ENCODE peak calls at places on chromosomes 6 and 20, in ten cellular contexts. J is hepatocyte; U is cardiac muscle cell; B is left ventricle myocardium inferior; V is H7; R is bronchial epithelial cell; S is K562; D is IMR-90; N is CD8-positive, alpha-beta T cell; Q is tibial artery. T is an unnamed sample. For H3K36me3, the result is how much of the 10 kb centered on the place peaks cover.

GRCh38 chr20:41034239-41034638 is 5.6 kb downstream of the TOP1 start:
- DNase-seq in S (peak), J (no peak), D (no peak), B (no peak), N (no peak), V (no peak), R (no peak), U (no peak), Q (no peak), T (no peak)

GRCh38 chr6:81487489-81487888 is 265.0 kb downstream of the TENT5A start:
- DNase-seq in S (no peak), R (no peak), B (peak), J (peak), V (no peak), N (no peak), Q (peak), U (no peak), D (peak), T (peak)

GRCh38 chr20:4775322-4776078 is 53.8 kb downstream of the PRND start:
- DNase-seq in J (no peak), V (no peak), D (no peak), B (no peak), U (no peak), Q (no peak), R (no peak), S (no peak), N (no peak), T (no peak)

GRCh38 chr6:2061880-2062279 is 183.5 kb downstream of the GMDS start:
- DNase-seq in B (no peak), V (no peak), N (no peak), D (no peak), Q (no peak), R (no peak), S (no peak), U (no peak), J (no peak), T (no peak)

GRCh38 chr6:156016186-156016976 is 560.7 kb upstream of the NOX3 start:
- DNase-seq in D (peak), U (no peak), N (no peak), S (no peak), V (no peak), B (no peak), Q (no peak), R (no peak), J (no peak), T (no peak)

GRCh38 chr20:53530440-53530839 is 63.2 kb downstream of the ZNF217 start:
- DNase-seq in D (no peak), B (no peak), J (no peak), U (no peak), S (no peak), Q (no peak), R (no peak), V (no peak), N (no peak), T (no peak)

GRCh38 chr6:155256122-155256795 is 7.6 kb upstream of the CLDN20 start:
- DNase-seq in J (no peak), V (no peak), S (no peak), N (no peak), U (no peak), R (no peak), Q (no peak), B (no peak), D (peak), T (peak)

GRCh38 chr6:37127961-37128862 is 41.7 kb upstream of the PIM1 start:
- DNase-seq in B (peak), J (peak), R (peak), D (peak), U (peak), Q (no peak), V (no peak), N (no peak), S (peak), T (peak)

GRCh38 chr6:22680950-22681349 is 111.6 kb downstream of the HDGFL1 start:
- DNase-seq in Q (no peak), D (no peak), V (no peak), B (no peak), U (no peak), J (no peak), N (no peak), R (no peak), S (no peak), T (no peak)

GRCh38 chr20:51034461-51034860 is 11.6 kb upstream of the KCNG1 start:
- DNase-seq in N (no peak), B (no peak), V (no peak), J (no peak), R (no peak), D (no peak), U (no peak), Q (no peak), S (no peak), T (no peak)

GRCh38 chr6:46989384-46989783 is 52.7 kb downstream of the ADGRF1 start:
- DNase-seq in V (no peak), S (no peak), U (no peak), B (no peak), R (no peak), J (no peak), Q (peak), D (no peak), N (no peak), T (no peak)

GRCh38 chr6:98292812-98293211 is 541.6 kb upstream of the POU3F2 start:
- DNase-seq in V (no peak), Q (no peak), R (no peak), B (no peak), D (no peak), N (no peak), J (no peak), U (no peak), S (no peak), T (no peak)

GRCh38 chr20:16128538-16129106 is 444.6 kb downstream of the KIF16B start:
- DNase-seq in S (no peak), B (no peak), U (no peak), V (no peak), J (no peak), Q (no peak), R (peak), D (no peak), N (no peak), T (no peak)

GRCh38 chr20:64080013-64080812 is at the start of gene OPRL1:
- DNase-seq in N (peak), S (no peak), B (no peak), U (no peak), R (no peak), D (no peak), Q (no peak), V (peak), J (no peak), T (no peak)

GRCh38 chr20:33578510-33578909 is 83.6 kb upstream of the C20orf144 start:
- DNase-seq in S (no peak), Q (no peak), N (no peak), D (peak), R (no peak), J (peak), B (no peak), V (no peak), U (no peak), T (no peak)

GRCh38 chr6:80316655-80317332 is 210.3 kb downstream of the BCKDHB start:
- DNase-seq in R (no peak), D (no peak), S (no peak), N (no peak), B (no peak), U (no peak), J (no peak), Q (no peak), V (no peak), T (no peak)

GRCh38 chr6:104711371-104711770 is 148.3 kb downstream of the HACE1 start:
- DNase-seq in D (peak), R (peak), V (no peak), N (no peak), S (no peak), J (peak), Q (no peak), U (no peak), B (no peak), T (no peak)

GRCh38 chr20:23482138-23482537 is 8.8 kb upstream of the CST8 start:
- DNase-seq in Q (no peak), U (no peak), R (no peak), D (no peak), B (no peak), J (no peak), V (no peak), N (no peak), S (no peak), T (no peak)

GRCh38 chr6:163867518-163868292 is 453.2 kb downstream of the QKI start:
- DNase-seq in B (no peak), V (peak), U (no peak), S (no peak), J (no peak), N (no peak), R (no peak), Q (no peak), D (no peak), T (peak)

GRCh38 chr20:21183722-21184121 is 57.8 kb downstream of the KIZ start:
- DNase-seq in N (no peak), S (no peak), V (no peak), U (no peak), B (no peak), Q (no peak), J (peak), D (peak), R (no peak), T (no peak)

GRCh38 chr20:51104960-51105460 is 82.1 kb upstream of the KCNG1 start:
- DNase-seq in S (no peak), V (no peak), J (no peak), R (no peak), N (no peak), Q (no peak), D (no peak), B (no peak), U (no peak), T (no peak)

GRCh38 chr6:36848658-36849441 is 9.6 kb upstream of the CPNE5 start:
- DNase-seq in U (peak), J (peak), D (no peak), Q (no peak), V (peak), R (peak), S (peak), B (peak), N (no peak), T (peak)

GRCh38 chr6:45880139-45880538 is 135.5 kb downstream of the CLIC5 start:
- DNase-seq in Q (no peak), U (peak), R (no peak), B (peak), V (no peak), S (no peak), D (no peak), J (peak), N (no peak), T (peak)
- H3K4me3 ChIP-seq in Q (no peak), U (no peak), R (no peak), B (no peak), V (no peak), S (no peak), D (no peak), J (no peak), N (no peak), T (no peak)

DNA sequence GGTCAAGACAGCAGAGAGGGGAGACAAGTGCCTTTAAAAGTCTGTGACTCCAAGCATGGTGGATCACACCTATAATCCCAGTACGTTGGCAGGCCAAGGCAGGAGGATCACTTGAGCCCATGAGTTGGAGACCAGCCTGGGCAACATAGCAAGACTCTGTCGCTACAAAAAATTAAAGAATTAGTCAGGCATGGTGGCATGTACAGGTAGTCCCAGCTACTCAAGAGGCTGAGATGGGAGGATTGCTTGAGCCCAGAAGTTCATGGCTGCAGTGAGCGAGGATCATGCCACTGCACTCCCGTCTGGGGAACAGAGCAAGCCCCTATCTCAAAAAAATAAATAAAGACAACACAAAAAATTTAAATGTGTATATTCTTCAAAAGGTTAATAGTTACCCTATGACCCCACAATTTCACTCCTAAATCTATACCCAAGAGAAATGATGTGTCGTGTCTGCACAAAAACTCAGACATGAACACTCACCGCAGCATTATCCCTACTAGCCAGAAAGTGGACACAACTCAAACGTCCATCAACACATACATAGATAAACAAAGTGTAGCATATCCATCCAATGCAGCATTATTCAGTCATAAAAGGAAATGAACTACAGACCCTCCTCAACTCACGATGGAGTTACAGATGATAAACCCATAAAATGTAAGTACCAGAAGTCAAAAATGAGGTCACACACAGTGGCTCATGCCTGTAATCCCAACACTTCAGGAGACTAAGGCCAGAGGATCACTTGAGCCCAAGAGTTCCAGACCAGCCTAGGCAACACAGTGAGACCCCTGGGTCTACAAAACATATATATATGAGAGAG is 23.9 kb downstream of the ZMYND8 start:
- DNase-seq in S (peak), B (no peak), V (no peak), N (no peak), J (no peak), U (no peak), Q (no peak), D (no peak), R (no peak), T (no peak)
- H3K36me3 ChIP-seq in S (half or more), B (under half), V (under half), N (under half), J (under half), U (under half), Q (under half), D (under half), R (under half), T (under half)

DNA sequence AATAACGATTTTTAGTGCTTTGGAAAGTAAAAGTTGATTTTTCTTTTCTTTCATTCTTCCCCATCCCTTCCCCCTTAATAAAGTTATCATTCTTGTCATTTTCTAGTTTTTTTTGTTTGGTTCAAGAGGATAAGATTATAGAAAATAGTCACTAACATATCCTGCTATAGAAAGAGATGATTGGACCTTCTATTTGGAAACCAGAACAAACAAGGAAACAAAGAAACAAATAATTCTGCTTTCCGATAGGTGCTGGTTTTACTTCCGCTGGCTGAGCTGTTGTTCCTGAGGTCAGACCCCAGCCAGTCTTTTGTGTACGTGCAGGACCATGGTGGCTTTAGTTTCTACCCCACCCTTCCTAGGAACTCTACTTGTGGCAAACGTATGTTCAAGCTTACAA is at the start of gene CDH26:
- DNase-seq in R (no peak), N (no peak), D (no peak), J (no peak), B (no peak), V (no peak), Q (no peak), S (no peak), U (no peak), T (no peak)
- H3K4me3 ChIP-seq in R (no peak), N (no peak), D (no peak), J (no peak), B (no peak), V (no peak), Q (no peak), S (no peak), U (no peak), T (no peak)

GRCh38 chr6:26491604-26492003 is 8.5 kb upstream of the BTN1A1 start:
- DNase-seq in S (no peak), V (no peak), J (no peak), B (no peak), D (no peak), N (no peak), Q (no peak), R (no peak), U (no peak), T (no peak)

GRCh38 chr6:26490576-26490964 is 9.5 kb upstream of the BTN1A1 start:
- DNase-seq in B (no peak), D (no peak), U (no peak), V (no peak), R (no peak), J (no peak), N (no peak), Q (no peak), S (no peak), T (no peak)

GRCh38 chr6:26494117-26494516 is 6.0 kb upstream of the BTN1A1 start:
- DNase-seq in J (no peak), S (no peak), Q (no peak), B (no peak), R (no peak), N (no peak), U (no peak), D (no peak), V (no peak), T (no peak)

GRCh38 chr6:26489926-26490575 is 10.1 kb upstream of the BTN1A1 start:
- DNase-seq in D (no peak), J (no peak), S (no peak), Q (no peak), N (no peak), R (no peak), B (no peak), U (no peak), V (no peak), T (no peak)

GRCh38 chr6:26493258-26493657 is 6.8 kb upstream of the BTN1A1 start:
- DNase-seq in N (no peak), U (peak), V (no peak), S (peak), B (no peak), D (peak), R (no peak), Q (no peak), J (no peak), T (no peak)
- H3K36me3 ChIP-seq in N (under half), U (under half), V (under half), S (under half), B (under half), D (under half), R (under half), Q (under half), J (under half), T (under half)

T was measured in endodermal cell.